ENCODE peak calls at places on chromosome 1, in eight cellular contexts. V, T, U, Q, P, N, J and I are unnamed samples.

GRCh38 chr1:210598135-210598652 is 269.5 kb downstream of the HHAT start:
- DNase-seq in V (no peak), T (no peak), U (no peak), Q (no peak), P (peak), N (no peak), J (no peak), I (no peak)

GRCh38 chr1:153957744-153958110 is 685 bp downstream of the CRTC2 start:
- DNase-seq in V (no peak), T (peak), U (peak), Q (no peak), P (no peak), N (no peak), J (no peak), I (no peak)

GRCh38 chr1:183908095-183908494 is 103.2 kb downstream of the RGL1 start:
- DNase-seq in V (no peak), T (no peak), U (no peak), Q (no peak), P (no peak), N (no peak), J (no peak), I (no peak)

GRCh38 chr1:163084330-163084729 is 15.2 kb downstream of the RGS4 start:
- DNase-seq in V (no peak), T (no peak), U (no peak), Q (no peak), P (peak), N (peak), J (no peak), I (no peak)

GRCh38 chr1:246104927-246105326 is 402.2 kb downstream of the SMYD3 start:
- DNase-seq in V (no peak), T (no peak), U (no peak), Q (no peak), P (no peak), N (no peak), J (no peak), I (no peak)

GRCh38 chr1:117008675-117009074 is 7.1 kb downstream of the CD101 start:
- DNase-seq in V (no peak), T (no peak), U (no peak), Q (no peak), P (no peak), N (no peak), J (no peak), I (no peak)

GRCh38 chr1:151325231-151325630 is 2.0 kb downstream of the PI4KB start:
- DNase-seq in V (no peak), T (no peak), U (no peak), Q (no peak), P (no peak), N (no peak), J (no peak), I (no peak)

GRCh38 chr1:186842547-186842946 is 13.8 kb downstream of the PLA2G4A start:
- DNase-seq in V (no peak), T (no peak), U (no peak), Q (no peak), P (no peak), N (no peak), J (no peak), I (no peak)

GRCh38 chr1:175734642-175735041 is 8.8 kb downstream of the TNR start:
- DNase-seq in V (no peak), T (no peak), U (no peak), Q (no peak), P (no peak), N (no peak), J (no peak), I (no peak)

GRCh38 chr1:154948079-154948478 is 7.8 kb downstream of the PBXIP1 start:
- DNase-seq in V (no peak), T (no peak), U (no peak), Q (no peak), P (no peak), N (no peak), J (no peak), I (no peak)

GRCh38 chr1:179082308-179083030 is 599 bp downstream of the TOR3A start:
- DNase-seq in V (peak), T (peak), U (peak), Q (peak), P (no peak), N (no peak), J (peak), I (no peak)

GRCh38 chr1:61746768-61747167 is 4.5 kb downstream of the PATJ start:
- DNase-seq in V (no peak), T (no peak), U (no peak), Q (no peak), P (no peak), N (no peak), J (no peak), I (no peak)

GRCh38 chr1:220690140-220691038 is at the start of gene C1orf115:
- DNase-seq in V (peak), T (peak), U (peak), Q (peak), P (peak), N (peak), J (peak), I (peak)

GRCh38 chr1:98133151-98133550 is 212.3 kb upstream of the DPYD start:
- DNase-seq in V (no peak), T (no peak), U (no peak), Q (no peak), P (no peak), N (no peak), J (no peak), I (no peak)